ENCODE peak calls at places on chromosomes 2 and 18, in nine cellular contexts. B, H, Z, K, Q, O, P, S and A are unnamed samples.

GRCh38 chr18:74040459-74041332 is 106.9 kb downstream of the FBXO15 start:
- DNase-seq in B (no peak), H (peak; percentile 12), Z (peak; percentile 22), K (no peak), Q (peak; percentile 61), O (peak; percentile 85), P (peak; percentile 46), S (peak; percentile 70), A (no peak)

GRCh38 chr2:164910091-164910899 is 45.0 kb downstream of the SLC38A11 start:
- DNase-seq in B (peak; percentile 50), H (peak; percentile 39), Z (no peak), K (no peak), Q (peak; percentile 49), O (no peak), P (peak; percentile 46), S (peak; percentile 55), A (peak; percentile 41)

GRCh38 chr18:3463052-3463451 is 13.1 kb downstream of the TGIF1 start:
- DNase-seq in B (no peak), H (peak; percentile 79), Z (no peak), K (no peak), Q (no peak), O (no peak), P (no peak), S (no peak), A (no peak)

GRCh38 chr2:134160793-134161504 is 92.9 kb upstream of the MGAT5 start:
- DNase-seq in B (no peak), H (peak; percentile 60), Z (no peak), K (peak; percentile 52), Q (no peak), O (no peak), P (no peak), S (no peak), A (peak; percentile 54)

GRCh38 chr2:45851576-45852304 is 200.3 kb downstream of the PRKCE start:
- DNase-seq in B (peak; percentile 45), H (peak; percentile 93), Z (no peak), K (no peak), Q (no peak), O (no peak), P (no peak), S (no peak), A (peak; percentile 52)

GRCh38 chr18:1246827-1247226 is 342.2 kb downstream of the ADCYAP1 start:
- DNase-seq in B (no peak), H (no peak), Z (no peak), K (no peak), Q (no peak), O (no peak), P (no peak), S (no peak), A (no peak)

GRCh38 chr18:31278609-31279071 is 39.3 kb upstream of the DSG1 start:
- DNase-seq in B (no peak), H (no peak), Z (no peak), K (no peak), Q (peak; percentile 45), O (no peak), P (peak; percentile 37), S (peak; percentile 36), A (no peak)

GRCh38 chr2:136253288-136254004 is 135.5 kb upstream of the CXCR4 start:
- DNase-seq in B (no peak), H (no peak), Z (no peak), K (peak; percentile 37), Q (no peak), O (no peak), P (peak; percentile 30), S (peak; percentile 27), A (no peak)

GRCh38 chr2:159298967-159299366 is 12.5 kb upstream of the WDSUB1 start:
- DNase-seq in B (no peak), H (peak; percentile 9), Z (no peak), K (no peak), Q (no peak), O (no peak), P (no peak), S (no peak), A (no peak)

GRCh38 chr2:30661173-30662107 is 145.8 kb downstream of the CAPN13 start:
- DNase-seq in B (no peak), H (peak; percentile 34), Z (no peak), K (no peak), Q (no peak), O (no peak), P (no peak), S (no peak), A (no peak)

GRCh38 chr2:20490300-20491181 is 43.7 kb downstream of the RHOB start:
- DNase-seq in B (peak; percentile 93), H (no peak), Z (no peak), K (peak; percentile 34), Q (no peak), O (peak; percentile 46), P (peak; percentile 38), S (no peak), A (peak; percentile 91)

GRCh38 chr18:23958036-23958435 is 56.5 kb upstream of the TTC39C start:
- DNase-seq in B (no peak), H (peak; percentile 35), Z (no peak), K (peak; percentile 82), Q (no peak), O (no peak), P (peak; percentile 46), S (no peak), A (peak; percentile 31)

GRCh38 chr2:55063713-55064323 is 13.6 kb upstream of the RTN4 start:
- DNase-seq in B (no peak), H (no peak), Z (no peak), K (no peak), Q (no peak), O (no peak), P (peak; percentile 19), S (no peak), A (no peak)
- TF ChIP-seq CTCF in B (no peak), H (no peak), Z (no peak), K (peak; percentile 17), Q (no peak), O (peak; percentile 15), P (peak; percentile 5), S (no peak), A (no peak)

GRCh38 chr2:200525066-200525465 is 941 bp upstream of the SGO2 start:
- DNase-seq in B (no peak), H (no peak), Z (no peak), K (no peak), Q (no peak), O (no peak), P (no peak), S (no peak), A (no peak)
- H3K4me3 ChIP-seq in B (no peak overlapping the region), H (no peak overlapping the region), Z (no peak overlapping the region), K (peak overlapping the region; percentile 82), Q (peak overlapping the region; percentile 76), O (peak overlapping the region; percentile 80), P (peak overlapping the region; percentile 85), S (no peak overlapping the region), A (no peak overlapping the region)

GRCh38 chr2:220191031-220191430 is 563.6 kb downstream of the SLC4A3 start:
- DNase-seq in B (no peak), H (peak; percentile 61), Z (no peak), K (no peak), Q (no peak), O (no peak), P (no peak), S (no peak), A (no peak)

GRCh38 chr2:220191737-220192136 is 564.3 kb downstream of the SLC4A3 start:
- DNase-seq in B (no peak), H (no peak), Z (no peak), K (no peak), Q (no peak), O (no peak), P (no peak), S (no peak), A (no peak)

GRCh38 chr2:220188031-220188430 is 560.6 kb downstream of the SLC4A3 start:
- DNase-seq in B (peak; percentile 92), H (peak; percentile 72), Z (no peak), K (no peak), Q (peak; percentile 31), O (no peak), P (no peak), S (no peak), A (peak; percentile 29)

GRCh38 chr2:220194630-220195029 is 567.2 kb downstream of the SLC4A3 start:
- DNase-seq in B (no peak), H (peak; percentile 24), Z (no peak), K (no peak), Q (no peak), O (no peak), P (no peak), S (no peak), A (no peak)

DNA sequence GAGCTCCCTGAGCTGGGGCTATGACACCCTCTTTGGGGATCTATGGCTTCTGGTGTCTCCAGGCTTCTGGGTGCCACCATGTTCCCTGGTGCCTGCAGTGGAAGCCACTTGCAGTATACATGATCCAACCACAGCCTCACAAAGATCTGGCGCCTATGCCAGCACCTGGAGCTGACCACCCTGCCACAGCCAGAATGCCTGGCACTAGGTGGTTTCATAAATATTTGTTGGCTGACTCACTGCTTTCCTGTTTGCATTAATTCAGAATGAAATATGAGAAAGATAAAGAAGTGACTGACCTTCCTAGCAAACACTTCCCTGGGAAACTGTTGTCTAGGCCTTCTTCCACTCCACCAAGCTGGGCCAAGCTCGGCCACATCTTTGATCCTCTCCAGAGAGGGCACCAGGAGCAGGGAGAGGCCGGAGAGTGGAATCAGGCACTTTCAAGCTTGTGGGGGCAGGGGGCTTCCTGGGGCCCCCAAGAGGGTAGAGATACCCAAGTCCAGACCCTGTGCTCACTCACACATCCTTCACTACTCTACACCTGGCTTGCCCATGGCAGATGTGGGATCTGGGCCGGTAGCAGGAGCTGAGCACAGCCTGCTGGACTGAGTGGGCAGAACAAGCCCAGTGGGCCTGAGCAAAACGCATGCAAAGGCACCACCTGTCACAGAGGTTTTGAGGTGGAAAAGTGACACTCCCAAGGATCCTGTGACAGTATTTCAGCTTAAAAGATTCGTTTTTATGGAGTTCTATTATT is 565.7 kb downstream of the SLC4A3 start:
- DNase-seq in B (peak; percentile 23), H (peak; percentile 26), Z (no peak), K (no peak), Q (no peak), O (no peak), P (no peak), S (no peak), A (peak; percentile 13)
- TF ChIP-seq CTCF in B (no peak), H (no peak), Z (no peak), K (no peak), Q (no peak), O (no peak), P (no peak), S (no peak), A (no peak)

GRCh38 chr2:107776333-107776732 is 50.4 kb upstream of the RGPD4 start:
- DNase-seq in B (no peak), H (no peak), Z (no peak), K (no peak), Q (no peak), O (no peak), P (no peak), S (no peak), A (no peak)

GRCh38 chr2:107775171-107775570 is 51.5 kb upstream of the RGPD4 start:
- DNase-seq in B (no peak), H (no peak), Z (no peak), K (no peak), Q (no peak), O (no peak), P (no peak), S (no peak), A (no peak)

GRCh38 chr2:107777962-107778361 is 48.7 kb upstream of the RGPD4 start:
- DNase-seq in B (no peak), H (no peak), Z (no peak), K (no peak), Q (no peak), O (no peak), P (no peak), S (no peak), A (no peak)

GRCh38 chr2:107772380-107772779 is 54.3 kb upstream of the RGPD4 start:
- DNase-seq in B (no peak), H (no peak), Z (no peak), K (no peak), Q (no peak), O (no peak), P (no peak), S (no peak), A (no peak)

GRCh38 chr2:107775791-107776190 is 50.9 kb upstream of the RGPD4 start:
- DNase-seq in B (no peak), H (no peak), Z (no peak), K (no peak), Q (no peak), O (no peak), P (no peak), S (no peak), A (no peak)
- H3K4me3 ChIP-seq in B (no peak overlapping the region), H (no peak overlapping the region), Z (no peak overlapping the region), K (no peak overlapping the region), Q (no peak overlapping the region), O (no peak overlapping the region), P (no peak overlapping the region), S (no peak overlapping the region), A (no peak overlapping the region)